ENCODE peak calls at places on chromosomes 4 and X, in four cellular contexts. U is trophoblast cell, K is IMR-90, Z is H9. M is an unnamed sample.

GRCh38 chr4:82515705-82516104 is 46.1 kb downstream of the TMEM150C start:
- DNase-seq in Z (no peak), K (peak), U (no peak), M (no peak)

GRCh38 chr4:147924604-147925412 is 192.9 kb downstream of the ARHGAP10 start:
- DNase-seq in U (no peak), Z (peak), K (peak), M (peak)

GRCh38 chrX:11888421-11888820 is 130.4 kb downstream of the MSL3 start:
- DNase-seq in K (no peak), Z (no peak), U (no peak), M (no peak)

GRCh38 chrX:74325130-74326059 is 21.4 kb downstream of the ZCCHC13 start:
- DNase-seq in Z (peak), U (no peak), K (no peak), M (peak)

GRCh38 chr4:158410272-158410671 is 111.4 kb upstream of the RXFP1 start:
- DNase-seq in U (no peak), K (peak), Z (no peak), M (peak)

GRCh38 chr4:81003549-81004240 is 26.8 kb upstream of the BMP3 start:
- DNase-seq in Z (no peak), K (no peak), U (no peak), M (peak)

GRCh38 chr4:169810325-169811323 is 52.9 kb upstream of the HPF1 start:
- DNase-seq in U (peak), K (peak), Z (no peak), M (peak)

GRCh38 chr4:147768113-147768512 is 36.2 kb downstream of the ARHGAP10 start:
- DNase-seq in K (peak), U (no peak), Z (no peak), M (no peak)

GRCh38 chr4:6527259-6527658 is 47.7 kb upstream of the MAN2B2 start:
- DNase-seq in K (no peak), U (no peak), Z (no peak), M (no peak)

GRCh38 chr4:67853336-67853735 is 30.5 kb downstream of the TMPRSS11D start:
- DNase-seq in U (no peak), K (no peak), Z (no peak), M (no peak)

GRCh38 chr4:88333741-88334405 is 44.8 kb upstream of the HERC6 start:
- DNase-seq in K (peak), U (no peak), Z (no peak), M (no peak)

DNA sequence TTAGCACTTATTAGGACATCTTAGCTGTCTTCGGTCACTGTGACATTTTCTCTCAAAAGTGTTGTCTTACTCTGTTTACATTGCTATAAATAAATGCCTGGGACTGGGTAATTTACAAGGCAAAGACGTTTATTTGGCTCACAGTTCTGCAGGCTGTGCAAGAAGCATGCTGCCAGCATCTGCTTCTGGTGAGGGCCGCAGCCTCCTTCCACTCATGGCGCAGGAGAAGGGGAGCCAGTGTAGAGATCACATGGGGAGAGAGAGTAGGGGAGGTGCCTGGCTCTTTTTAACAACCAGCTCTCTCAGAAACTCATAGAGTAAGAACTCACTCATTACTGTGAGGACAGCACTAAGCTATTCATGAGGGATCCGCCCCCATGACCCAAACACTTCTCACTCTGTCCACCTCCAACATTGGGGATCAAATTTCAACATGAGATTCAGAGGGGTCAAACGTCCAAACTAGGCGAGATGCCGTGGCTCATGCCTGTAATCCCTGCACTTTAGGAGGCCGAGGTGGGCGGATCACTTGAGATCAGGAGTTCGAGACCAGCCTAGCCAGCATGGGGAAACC is 43.5 kb upstream of the HERC6 start:
- DNase-seq in Z (peak), K (peak), U (no peak), M (no peak)
- H3K18ac ChIP-seq in Z (no peak), K (no peak), U (no peak), M (no peak)

DNA sequence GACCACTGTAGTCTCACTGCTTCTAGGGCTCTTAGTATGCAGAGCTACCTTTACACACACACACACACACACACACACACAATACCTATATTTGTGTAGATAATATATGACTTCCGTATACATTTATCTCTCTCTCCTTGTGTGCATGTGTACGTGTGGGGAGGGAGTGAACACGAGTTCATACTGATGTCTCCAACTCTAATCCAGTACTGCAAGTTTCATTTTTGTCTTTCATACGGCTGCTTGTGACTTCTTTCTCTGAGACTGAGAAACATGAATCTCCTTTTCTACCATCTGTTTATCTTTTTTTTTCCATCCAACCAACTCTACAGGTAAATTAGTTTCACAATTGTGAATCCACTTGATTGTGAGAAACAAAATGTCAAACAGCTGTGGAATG is 1229.5 kb upstream of the AGA start:
- DNase-seq in U (no peak), Z (no peak), K (no peak), M (no peak)
- H2BK5ac ChIP-seq in U (no peak), Z (no peak), K (no peak), M (no peak)

DNA sequence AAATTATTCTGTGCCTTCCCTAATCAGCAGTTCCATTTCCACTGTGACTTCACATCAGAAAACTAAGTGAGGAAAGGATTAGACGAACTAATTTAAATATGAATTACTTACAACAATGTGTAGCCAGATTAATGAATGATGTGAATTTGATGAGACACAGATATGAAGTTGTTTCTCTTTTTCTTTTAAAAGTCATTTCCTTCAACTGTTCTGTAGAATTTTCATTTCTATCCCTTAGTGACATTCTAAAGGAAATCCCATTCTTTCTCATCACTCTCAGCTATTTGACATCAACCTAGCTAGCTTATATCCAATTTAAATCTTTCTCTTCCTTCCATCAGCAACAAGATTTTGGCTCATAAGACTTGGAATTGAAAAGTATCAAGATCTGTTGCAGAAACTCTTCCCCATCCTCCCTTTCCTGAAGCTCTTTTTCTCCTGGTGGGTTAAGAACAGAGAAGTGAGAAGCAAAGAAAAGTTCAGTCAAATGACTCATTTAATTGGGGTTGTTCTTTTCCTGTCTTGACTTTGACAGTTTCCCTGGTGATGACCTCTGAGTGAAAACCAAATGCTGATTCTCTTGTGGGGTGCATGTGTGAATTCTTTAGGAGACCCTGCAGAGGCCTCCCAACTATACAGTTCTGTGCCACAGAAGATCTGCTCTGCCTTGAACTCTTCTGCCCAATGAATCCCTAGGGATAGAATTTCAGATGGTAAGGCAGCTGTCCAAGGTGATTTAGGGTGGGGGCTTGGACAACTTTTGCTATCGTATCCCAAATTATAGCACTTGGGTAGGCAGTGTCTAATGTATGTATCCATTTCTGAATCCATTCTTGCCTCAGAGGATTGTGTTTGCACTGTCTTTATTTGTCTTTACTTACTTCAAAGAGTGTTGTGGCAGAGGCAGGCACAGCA is 232.5 kb upstream of the GPRIN3 start:
- DNase-seq in K (peak), U (no peak), Z (no peak), M (peak)
- H3K18ac ChIP-seq in K (peak), U (no peak), Z (no peak), M (no peak)

GRCh38 chr4:15341022-15341732 is 86.7 kb upstream of the C1QTNF7 start:
- DNase-seq in Z (no peak), K (no peak), U (peak), M (no peak)
- H2BK5ac ChIP-seq in Z (no peak), K (no peak), U (peak), M (no peak)